ENCODE peak calls at places on chromosomes 16 and 17, in five cellular contexts. D, I, U, N and B are unnamed samples.

GRCh38 chr17:30389755-30390300 is 11.1 kb downstream of the CPD start:
- DNase-seq in D (no peak), I (no peak), U (no peak), N (no peak), B (no peak)

GRCh38 chr16:17258848-17259713 is 211.7 kb downstream of the XYLT1 start:
- DNase-seq in D (no peak), I (no peak), U (no peak), N (no peak), B (no peak)

GRCh38 chr16:54647731-54648221 is 282.9 kb upstream of the IRX5 start:
- DNase-seq in D (no peak), I (no peak), U (no peak), N (peak; percentile 96), B (no peak)

GRCh38 chr17:44115585-44116415 is 7.6 kb downstream of the HDAC5 start:
- DNase-seq in D (no peak), I (no peak), U (peak; percentile 60), N (no peak), B (no peak)

GRCh38 chr16:49621240-49622083 is 234.4 kb downstream of the ZNF423 start:
- DNase-seq in D (no peak), I (no peak), U (no peak), N (no peak), B (no peak)

GRCh38 chr16:11367483-11367906 is 22.2 kb downstream of the RMI2 start:
- DNase-seq in D (no peak), I (no peak), U (no peak), N (no peak), B (no peak)

GRCh38 chr16:13036600-13036999 is 135.2 kb downstream of the SHISA9 start:
- DNase-seq in D (peak; percentile 22), I (no peak), U (no peak), N (peak; percentile 17), B (no peak)

GRCh38 chr17:44279586-44280344 is 11.8 kb upstream of the SLC4A1 start:
- DNase-seq in D (peak; percentile 29), I (peak; percentile 54), U (no peak), N (peak; percentile 81), B (no peak)

GRCh38 chr17:142876-143784 is 5.8 kb downstream of the SCGB1C2 start:
- DNase-seq in D (no peak), I (no peak), U (peak; percentile 8), N (no peak), B (no peak)

GRCh38 chr17:61454932-61455753 is 2.9 kb downstream of the TBX4 start:
- DNase-seq in D (no peak), I (no peak), U (no peak), N (no peak), B (no peak)

GRCh38 chr17:41864498-41864836 is 756 bp downstream of the KLHL11 start:
- DNase-seq in D (no peak), I (no peak), U (no peak), N (no peak), B (no peak)

GRCh38 chr17:40540448-40540847 is 24.8 kb downstream of the CCR7 start:
- DNase-seq in D (no peak), I (no peak), U (no peak), N (no peak), B (no peak)

GRCh38 chr17:36818134-36818825 is 119.0 kb upstream of the LHX1 start:
- DNase-seq in D (no peak), I (no peak), U (no peak), N (no peak), B (no peak)

GRCh38 chr17:80853076-80853475 is 138.6 kb upstream of the CHMP6 start:
- DNase-seq in D (no peak), I (no peak), U (no peak), N (no peak), B (no peak)

GRCh38 chr17:61863801-61864126 is 436 bp upstream of the BRIP1 start:
- DNase-seq in D (no peak), I (no peak), U (no peak), N (no peak), B (no peak)

GRCh38 chr17:9729034-9729650 is 62.2 kb downstream of the DHRS7C start:
- DNase-seq in D (no peak), I (no peak), U (no peak), N (peak; percentile 24), B (no peak)

GRCh38 chr17:62780273-62780672 is 27.8 kb downstream of the MARCHF10 start:
- DNase-seq in D (no peak), I (no peak), U (no peak), N (no peak), B (no peak)

GRCh38 chr16:68227850-68228553 is 7.9 kb downstream of the ESRP2 start:
- DNase-seq in D (no peak), I (no peak), U (no peak), N (no peak), B (no peak)

GRCh38 chr16:74999683-75000480 is 1.1 kb downstream of the ZNRF1 start:
- DNase-seq in D (no peak), I (no peak), U (peak; percentile 62), N (no peak), B (no peak)

GRCh38 chr17:60381958-60382357 is 10.0 kb downstream of the USP32 start:
- DNase-seq in D (no peak), I (no peak), U (no peak), N (no peak), B (no peak)

GRCh38 chr17:49567104-49567521 is 8.6 kb upstream of the NXPH3 start:
- DNase-seq in D (no peak), I (no peak), U (no peak), N (no peak), B (no peak)

GRCh38 chr16:76157629-76158028 is 119.6 kb upstream of the CNTNAP4 start:
- DNase-seq in D (no peak), I (no peak), U (no peak), N (no peak), B (no peak)

GRCh38 chr17:47808036-47808829 is 13.4 kb downstream of the OSBPL7 start:
- DNase-seq in D (no peak), I (no peak), U (no peak), N (no peak), B (no peak)

GRCh38 chr16:17827313-17827712 is 356.6 kb upstream of the XYLT1 start:
- DNase-seq in D (no peak), I (no peak), U (no peak), N (peak; percentile 39), B (no peak)

GRCh38 chr16:78594191-78594590 is 494.7 kb downstream of the WWOX start:
- DNase-seq in D (no peak), I (no peak), U (no peak), N (no peak), B (no peak)

GRCh38 chr17:1158879-1159278 is 20.9 kb downstream of the ABR start:
- DNase-seq in D (no peak), I (no peak), U (no peak), N (no peak), B (no peak)

GRCh38 chr17:81349397-81350319 is 45.6 kb upstream of the BAHCC1 start:
- DNase-seq in D (no peak), I (no peak), U (peak; percentile 78), N (no peak), B (no peak)

GRCh38 chr17:81401727-81402529 is 6.7 kb downstream of the BAHCC1 start:
- DNase-seq in D (no peak), I (no peak), U (peak; percentile 61), N (no peak), B (no peak)

GRCh38 chr16:57801856-57802634 is at the start of gene KIFC3:
- DNase-seq in D (no peak), I (peak; percentile 50), U (peak; percentile 58), N (peak; percentile 60), B (no peak)

GRCh38 chr16:78862022-78862421 is 738.5 kb downstream of the MAF start:
- DNase-seq in D (no peak), I (no peak), U (no peak), N (no peak), B (no peak)

GRCh38 chr17:30571921-30572320 is 94.7 kb downstream of the GOSR1 start:
- DNase-seq in D (no peak), I (no peak), U (no peak), N (no peak), B (no peak)

GRCh38 chr16:12398029-12398735 is 405.5 kb downstream of the CPPED1 start:
- DNase-seq in D (no peak), I (no peak), U (no peak), N (peak; percentile 16), B (no peak)

GRCh38 chr16:71845639-71846431 is at the start of gene ATXN1L:
- DNase-seq in D (peak; percentile 72), I (peak; percentile 65), U (peak; percentile 92), N (peak; percentile 87), B (no peak)

GRCh38 chr17:65139045-65139764 is 2.0 kb downstream of the RGS9 start:
- DNase-seq in D (no peak), I (no peak), U (no peak), N (no peak), B (no peak)

GRCh38 chr17:68533887-68534700 is 21.9 kb downstream of the PRKAR1A start:
- DNase-seq in D (no peak), I (no peak), U (no peak), N (peak; percentile 75), B (no peak)

GRCh38 chr17:16304832-16305231 is 48.4 kb downstream of the CENPV start:
- DNase-seq in D (no peak), I (no peak), U (no peak), N (no peak), B (no peak)